ENCODE peak calls at places on chromosome 6, in five cellular contexts. X is gastrocnemius medialis; S is aorta; D is activated CD8-positive, alpha-beta memory T cell treated with anti-CD3 and anti-CD28 coated beads, Interleukin-2, amount 10 ng/mL, durations not matched to agents 7 days and 5 days; R is activated T-helper 17 cell treated with anti-CD3 and anti-CD28 coated beads, Interleukin-2, amount 50 U/mL, for 72 hours. B is an unnamed sample.

GRCh38 chr6:2055914-2056313 is 189.5 kb downstream of the GMDS start:
- ATAC-seq in X (no peak), S (no peak), D (no peak), R (no peak), B (no peak)

GRCh38 chr6:142846459-142846831 is 98.5 kb downstream of the HIVEP2 start:
- ATAC-seq in X (peak; percentile 56), S (no peak), D (no peak), R (peak; percentile 25), B (no peak)

GRCh38 chr6:15264412-15264811 is 18.5 kb downstream of the JARID2 start:
- ATAC-seq in X (no peak), S (no peak), D (no peak), R (no peak), B (no peak)

GRCh38 chr6:94462231-94462630 is 1042.9 kb upstream of the EPHA7 start:
- ATAC-seq in X (no peak), S (no peak), D (no peak), R (no peak), B (no peak)

GRCh38 chr6:109009761-109010612 is 84.7 kb downstream of the SESN1 start:
- ATAC-seq in X (peak; percentile 37), S (peak; percentile 60), D (peak; percentile 1), R (no peak), B (peak; percentile 58)

GRCh38 chr6:116497089-116497676 is 14.3 kb upstream of the CALHM5 start:
- ATAC-seq in X (no peak), S (no peak), D (no peak), R (no peak), B (no peak)

GRCh38 chr6:166855416-166855815 is 100.9 kb downstream of the RNASET2 start:
- ATAC-seq in X (no peak), S (no peak), D (no peak), R (no peak), B (no peak)

GRCh38 chr6:75204222-75204958 is 1.5 kb downstream of the COL12A1 start:
- ATAC-seq in X (no peak), S (peak; percentile 59), D (no peak), R (no peak), B (no peak)

GRCh38 chr6:133705071-133705470 is 183.8 kb upstream of the TCF21 start:
- ATAC-seq in X (peak; percentile 87), S (peak; percentile 86), D (no peak), R (no peak), B (no peak)

GRCh38 chr6:11277275-11278206 is 45.1 kb upstream of the NEDD9 start:
- ATAC-seq in X (no peak), S (no peak), D (peak; percentile 57), R (peak; percentile 81), B (peak; percentile 87)

GRCh38 chr6:98824163-98824906 is 10.0 kb upstream of the POU3F2 start:
- ATAC-seq in X (no peak), S (peak; percentile 29), D (no peak), R (no peak), B (no peak)